ENCODE peak calls at places on chromosomes 16 and 17, in five cellular contexts. One of them, this sample, is unnamed.

GRCh38 chr17:61684818-61685217 is 93.8 kb upstream of the NACA2 start:
- DNase-seq in T47D: no peak
- DNase-seq in iPS-NIHi11: no peak
- DNase-seq in EL: no peak
- DNase-seq in stomach: no peak
- DNase-seq in this sample: no peak

GRCh38 chr16:65342231-65342866 is 220.5 kb upstream of the CDH11 start:
- DNase-seq in T47D: no peak
- DNase-seq in EL: peak; percentile 16
- DNase-seq in iPS-NIHi11: peak; percentile 14
- DNase-seq in stomach: no peak
- DNase-seq in this sample: no peak

GRCh38 chr16:28321700-28322411 is 29.5 kb downstream of the SBK1 start:
- DNase-seq in stomach: no peak
- DNase-seq in EL: peak; percentile 20
- DNase-seq in T47D: peak; percentile 45
- DNase-seq in iPS-NIHi11: peak; percentile 81
- DNase-seq in this sample: peak; percentile 97

GRCh38 chr16:31695667-31696066 is 168.0 kb downstream of the AHSP start:
- DNase-seq in stomach: no peak
- DNase-seq in EL: no peak
- DNase-seq in T47D: no peak
- DNase-seq in iPS-NIHi11: no peak
- DNase-seq in this sample: no peak

GRCh38 chr16:77273-77806 is 685 bp upstream of the MPG start:
- DNase-seq in stomach: peak; percentile 39
- DNase-seq in EL: peak; percentile 66
- DNase-seq in T47D: peak; percentile 45
- DNase-seq in iPS-NIHi11: peak; percentile 70
- DNase-seq in this sample: peak; percentile 98

GRCh38 chr17:77428901-77429734 is 288.3 kb downstream of the SEC14L1 start:
- DNase-seq in iPS-NIHi11: no peak
- DNase-seq in stomach: no peak
- DNase-seq in T47D: no peak
- DNase-seq in EL: no peak
- DNase-seq in this sample: no peak

GRCh38 chr16:70437582-70438324 is 1.1 kb downstream of the ST3GAL2 start:
- DNase-seq in stomach: no peak
- DNase-seq in T47D: no peak
- DNase-seq in EL: peak; percentile 67
- DNase-seq in iPS-NIHi11: no peak
- DNase-seq in this sample: peak; percentile 96

GRCh38 chr16:4521971-4522623 is 16.5 kb downstream of the CDIP1 start:
- DNase-seq in T47D: no peak
- DNase-seq in EL: no peak
- DNase-seq in iPS-NIHi11: peak; percentile 42
- DNase-seq in stomach: no peak
- DNase-seq in this sample: peak; percentile 77

GRCh38 chr17:79946352-79947231 is 89.1 kb downstream of the TBC1D16 start:
- DNase-seq in iPS-NIHi11: no peak
- DNase-seq in EL: no peak
- DNase-seq in T47D: no peak
- DNase-seq in stomach: no peak
- DNase-seq in this sample: peak; percentile 84

GRCh38 chr16:81445143-81445922 is 725 bp downstream of the CMIP start:
- DNase-seq in EL: peak; percentile 44
- DNase-seq in iPS-NIHi11: peak; percentile 59
- DNase-seq in stomach: peak; percentile 58
- DNase-seq in T47D: peak; percentile 54
- DNase-seq in this sample: peak; percentile 96

GRCh38 chr16:76577003-76577402 is 299.8 kb downstream of the CNTNAP4 start:
- DNase-seq in EL: no peak
- DNase-seq in stomach: no peak
- DNase-seq in T47D: no peak
- DNase-seq in iPS-NIHi11: no peak
- DNase-seq in this sample: no peak

GRCh38 chr16:78461087-78461486 is 361.6 kb downstream of the WWOX start:
- DNase-seq in stomach: no peak
- DNase-seq in iPS-NIHi11: no peak
- DNase-seq in T47D: no peak
- DNase-seq in EL: no peak
- DNase-seq in this sample: no peak

GRCh38 chr16:1980026-1980769 is 1.1 kb downstream of the NOXO1 start:
- DNase-seq in T47D: peak; percentile 43
- DNase-seq in EL: no peak
- DNase-seq in stomach: peak; percentile 44
- DNase-seq in iPS-NIHi11: no peak
- DNase-seq in this sample: peak; percentile 90

GRCh38 chr16:84088695-84089395 is 27.9 kb downstream of the MBTPS1 start:
- DNase-seq in iPS-NIHi11: no peak
- DNase-seq in stomach: peak; percentile 44
- DNase-seq in EL: no peak
- DNase-seq in T47D: peak; percentile 81
- DNase-seq in this sample: peak; percentile 15

GRCh38 chr16:81697321-81697885 is 81.7 kb upstream of the PLCG2 start:
- DNase-seq in iPS-NIHi11: peak; percentile 83
- DNase-seq in T47D: peak; percentile 85
- DNase-seq in stomach: peak; percentile 65
- DNase-seq in EL: peak; percentile 55
- DNase-seq in this sample: peak; percentile 94

GRCh38 chr17:57849163-57849873 is 526 bp downstream of the MRPS23 start:
- DNase-seq in EL: no peak
- DNase-seq in iPS-NIHi11: no peak
- DNase-seq in stomach: no peak
- DNase-seq in T47D: no peak
- DNase-seq in this sample: peak; percentile 22

GRCh38 chr16:30659507-30660423 is 1.5 kb downstream of the FBRS start:
- DNase-seq in stomach: no peak
- DNase-seq in EL: peak; percentile 29
- DNase-seq in iPS-NIHi11: peak; percentile 80
- DNase-seq in T47D: peak; percentile 77
- DNase-seq in this sample: peak; percentile 92

GRCh38 chr16:85172465-85173071 is 60.3 kb upstream of the CIBAR2 start:
- DNase-seq in EL: peak; percentile 69
- DNase-seq in T47D: peak; percentile 74
- DNase-seq in stomach: no peak
- DNase-seq in iPS-NIHi11: peak; percentile 59
- DNase-seq in this sample: peak; percentile 97

GRCh38 chr16:84735846-84736586 is 36.2 kb downstream of the USP10 start:
- DNase-seq in T47D: no peak
- DNase-seq in EL: no peak
- DNase-seq in iPS-NIHi11: no peak
- DNase-seq in stomach: peak; percentile 68
- DNase-seq in this sample: no peak

GRCh38 chr17:74748279-74748528 is 224 bp upstream of the NHERF1 start:
- DNase-seq in T47D: no peak
- DNase-seq in stomach: no peak
- DNase-seq in iPS-NIHi11: no peak
- DNase-seq in EL: no peak
- DNase-seq in this sample: no peak